ENCODE peak calls at places on chromosomes 16 and 17, in ten cellular contexts. U is A549; R is Kasumi-1; M is anterior cingulate cortex; I is A673; X is NCI-H510A; J is CD8-positive, alpha-beta T cell; N is COR-L47; K is DMS 273 treated with DMSO at 0.1 percent for 48 hours; Y is testis. G is an unnamed sample.

GRCh38 chr16:85798901-85799496 is 345 bp downstream of the EMC8 start:
- DNase-seq in R (peak), M (no peak), Y (peak), K (no peak), I (no peak), X (peak), J (peak), U (peak), N (no peak), G (no peak)

GRCh38 chr17:13362341-13363122 is 239.2 kb downstream of the HS3ST3A1 start:
- DNase-seq in J (no peak), N (no peak), U (no peak), Y (no peak), M (no peak), I (no peak), K (no peak), X (no peak), R (no peak), G (no peak)

GRCh38 chr16:51181495-51181795 is 30.4 kb upstream of the SALL1 start:
- DNase-seq in I (peak), U (no peak), K (no peak), J (no peak), R (no peak), X (no peak), M (no peak), N (no peak), Y (no peak), G (no peak)

GRCh38 chr16:8847623-8848022 is 21.2 kb downstream of the CARHSP1 start:
- DNase-seq in M (no peak), J (no peak), Y (no peak), I (no peak), K (no peak), X (no peak), U (no peak), R (no peak), N (no peak), G (no peak)

GRCh38 chr17:40551091-40551873 is 14.0 kb downstream of the CCR7 start:
- DNase-seq in I (no peak), M (no peak), K (no peak), Y (peak), N (no peak), J (no peak), U (peak), X (no peak), R (no peak), G (no peak)

GRCh38 chr16:68779891-68780290 is 42.8 kb downstream of the CDH1 start:
- DNase-seq in Y (no peak), K (no peak), I (no peak), R (no peak), J (no peak), N (peak), U (no peak), M (no peak), X (no peak), G (no peak)

GRCh38 chr16:17395849-17396480 is 74.8 kb downstream of the XYLT1 start:
- DNase-seq in I (no peak), Y (peak), N (no peak), K (no peak), X (peak), J (no peak), U (no peak), M (no peak), R (no peak), G (no peak)

GRCh38 chr17:28598389-28598788 is 436 bp downstream of the SPAG5 start:
- DNase-seq in U (peak), X (no peak), R (no peak), M (no peak), I (no peak), J (no peak), K (no peak), Y (no peak), N (no peak), G (no peak)

GRCh38 chr16:49788936-49789335 is 67.0 kb downstream of the ZNF423 start:
- DNase-seq in X (no peak), K (no peak), U (no peak), R (no peak), N (no peak), M (no peak), I (peak), J (no peak), Y (no peak), G (no peak)

GRCh38 chr16:14658063-14658462 is 25.3 kb downstream of the BFAR start:
- DNase-seq in M (no peak), Y (no peak), I (peak), N (no peak), U (no peak), X (no peak), K (no peak), J (no peak), R (no peak), G (no peak)

GRCh38 chr17:61390479-61390791 is 9.2 kb upstream of the TBX2 start:
- DNase-seq in X (no peak), I (no peak), U (no peak), N (no peak), R (no peak), J (no peak), Y (no peak), M (no peak), K (no peak), G (no peak)

GRCh38 chr17:74776990-74777389 is 845 bp upstream of the NAT9 start:
- DNase-seq in R (no peak), Y (no peak), K (no peak), M (no peak), I (no peak), J (no peak), N (no peak), U (no peak), X (no peak), G (no peak)

GRCh38 chr17:41530062-41531048 is 2.2 kb upstream of the KRT19 start:
- DNase-seq in U (peak), R (no peak), X (no peak), N (no peak), Y (no peak), K (peak), M (no peak), I (no peak), J (no peak), G (no peak)

GRCh38 chr16:27321013-27321960 is 7.5 kb downstream of the IL4R start:
- DNase-seq in M (no peak), U (no peak), R (no peak), K (no peak), I (no peak), N (no peak), J (no peak), Y (no peak), X (no peak), G (no peak)

GRCh38 chr17:41212524-41213169 is 13.8 kb upstream of the KRTAP9-2 start:
- DNase-seq in M (no peak), X (peak), I (no peak), K (peak), J (no peak), N (peak), R (no peak), Y (no peak), U (peak), G (peak)

GRCh38 chr17:39652635-39653315 is 12.4 kb upstream of the TCAP start:
- DNase-seq in Y (no peak), X (no peak), K (no peak), M (peak), I (no peak), U (no peak), N (no peak), J (no peak), R (no peak), G (no peak)

GRCh38 chr16:85999778-86000177 is 100.8 kb downstream of the IRF8 start:
- DNase-seq in R (no peak), I (no peak), N (no peak), Y (no peak), X (no peak), J (no peak), U (no peak), M (no peak), K (no peak), G (no peak)

GRCh38 chr17:29357821-29358232 is 32.3 kb upstream of the TAOK1 start:
- DNase-seq in J (no peak), U (no peak), Y (no peak), R (no peak), K (no peak), X (no peak), I (no peak), M (no peak), N (no peak), G (no peak)

GRCh38 chr17:31313982-31314787 is at the start of gene EVI2B:
- DNase-seq in Y (no peak), R (peak), X (no peak), K (no peak), N (no peak), M (no peak), I (peak), J (no peak), U (no peak), G (no peak)

GRCh38 chr17:76880268-76880667 is 12.1 kb downstream of the MGAT5B start:
- DNase-seq in I (no peak), R (no peak), N (no peak), X (no peak), K (no peak), Y (no peak), U (no peak), M (no peak), J (no peak), G (no peak)

GRCh38 chr17:74190154-74190553 is 13.3 kb upstream of the RPL38 start:
- DNase-seq in M (no peak), U (peak), N (peak), K (peak), X (no peak), R (peak), J (no peak), Y (no peak), I (peak), G (peak)

GRCh38 chr17:42521666-42522262 is 14.3 kb upstream of the NAGLU start:
- DNase-seq in M (no peak), X (no peak), K (no peak), R (no peak), N (no peak), I (no peak), U (no peak), J (no peak), Y (peak), G (no peak)

GRCh38 chr17:9696279-9697044 is 51.1 kb downstream of the USP43 start:
- DNase-seq in R (no peak), U (no peak), X (no peak), K (no peak), Y (no peak), J (no peak), M (no peak), I (no peak), N (no peak), G (no peak)

GRCh38 chr17:79991924-79992656 is 43.6 kb downstream of the TBC1D16 start:
- DNase-seq in M (no peak), U (peak), K (no peak), J (no peak), Y (no peak), R (no peak), I (no peak), N (no peak), X (no peak), G (peak)

GRCh38 chr16:83356266-83356665 is 451.5 kb upstream of the HSBP1 start:
- DNase-seq in N (peak), X (peak), R (peak), Y (peak), M (no peak), U (peak), K (no peak), J (no peak), I (peak), G (peak)

GRCh38 chr16:76081936-76082335 is 195.3 kb upstream of the CNTNAP4 start:
- DNase-seq in J (no peak), R (no peak), M (no peak), Y (no peak), X (no peak), K (no peak), I (peak), U (no peak), N (no peak), G (peak)

GRCh38 chr16:53744449-53744848 is 40.5 kb downstream of the FTO start:
- DNase-seq in Y (no peak), I (peak), K (no peak), X (no peak), M (no peak), R (no peak), J (no peak), N (peak), U (no peak), G (peak)

GRCh38 chr17:48107137-48108055 is at the start of gene SNX11:
- DNase-seq in K (peak), J (peak), M (peak), U (peak), Y (peak), X (peak), R (peak), I (peak), N (peak), G (peak)

GRCh38 chr17:72569193-72569946 is 448.6 kb downstream of the SOX9 start:
- DNase-seq in M (no peak), K (no peak), R (no peak), N (peak), J (no peak), U (no peak), Y (peak), X (no peak), I (no peak), G (peak)

GRCh38 chr17:55962931-55963378 is 190.3 kb upstream of the ANKFN1 start:
- DNase-seq in J (no peak), X (no peak), K (no peak), Y (no peak), U (no peak), R (peak), I (no peak), M (no peak), N (no peak), G (no peak)

GRCh38 chr17:56902350-56902749 is 11.5 kb downstream of the TRIM25 start:
- DNase-seq in Y (no peak), X (no peak), N (no peak), U (peak), K (no peak), R (no peak), I (peak), M (no peak), J (no peak), G (no peak)

GRCh38 chr16:87765473-87765775 is 362 bp downstream of the KLHDC4 start:
- DNase-seq in R (peak), N (no peak), X (no peak), J (peak), Y (no peak), I (peak), U (no peak), M (no peak), K (no peak), G (no peak)

GRCh38 chr17:38568845-38569510 is 36.8 kb downstream of the SRCIN1 start:
- DNase-seq in N (peak), I (no peak), X (no peak), R (no peak), K (peak), J (no peak), Y (no peak), M (peak), U (no peak), G (no peak)

G was measured in DMS153.